ENCODE peak calls at places on chromosomes 1 and 21, in eight cellular contexts. L is GM12878, G is HepG2, K is K562, N is HCT116, Y is H1, B is SK-N-SH, X is endothelial cell of umbilical vein. C is an unnamed sample.

GRCh38 chr1:53470155-53470554 is 11.0 kb downstream of the DMRTB1 start:
- DNase-seq in L (no peak), G (peak), K (peak), N (peak), Y (peak), B (no peak), X (peak), C (no peak)

GRCh38 chr1:198265073-198265661 is 108.4 kb downstream of the NEK7 start:
- DNase-seq in L (no peak), G (no peak), K (peak), N (no peak), Y (no peak), B (no peak), X (peak), C (no peak)

GRCh38 chr1:24172598-24172997 is 14.5 kb downstream of the IFNLR1 start:
- DNase-seq in L (no peak), G (no peak), K (no peak), N (no peak), Y (no peak), B (no peak), X (no peak), C (no peak)

GRCh38 chr1:32966900-32967299 is 2.3 kb upstream of the RNF19B start:
- DNase-seq in L (no peak), G (no peak), K (peak), N (no peak), Y (no peak), B (no peak), X (no peak), C (no peak)

GRCh38 chr1:47380699-47381098 is 35.4 kb upstream of the FOXE3 start:
- DNase-seq in L (no peak), G (peak), K (no peak), N (no peak), Y (no peak), B (no peak), X (no peak), C (no peak)

GRCh38 chr21:42063578-42064521 is 7.3 kb upstream of the UMODL1 start:
- DNase-seq in L (peak), G (no peak), K (no peak), N (no peak), Y (no peak), B (no peak), X (no peak), C (no peak)

GRCh38 chr1:3772027-3772714 is 378 bp upstream of the SMIM1 start:
- DNase-seq in L (no peak), G (peak), K (peak), N (peak), Y (peak), B (peak), X (peak), C (peak)

GRCh38 chr1:200659269-200659668 is 10.4 kb downstream of the DDX59 start:
- DNase-seq in L (no peak), G (no peak), K (no peak), N (peak), Y (peak), B (no peak), X (no peak), C (no peak)

GRCh38 chr1:88661188-88661587 is 22.9 kb upstream of the PKN2 start:
- DNase-seq in L (no peak), G (no peak), K (no peak), N (no peak), Y (no peak), B (no peak), X (no peak), C (no peak)

GRCh38 chr1:36482724-36483388 is at the start of gene CSF3R:
- DNase-seq in L (no peak), G (no peak), K (no peak), N (no peak), Y (no peak), B (no peak), X (no peak), C (no peak)

GRCh38 chr1:202815120-202815519 is 4.4 kb downstream of the PCAT6 start:
- DNase-seq in L (no peak), G (peak), K (no peak), N (no peak), Y (no peak), B (no peak), X (no peak), C (no peak)

GRCh38 chr1:85584264-85584781 is 3.8 kb downstream of the CCN1 start:
- DNase-seq in L (no peak), G (peak), K (no peak), N (no peak), Y (no peak), B (no peak), X (peak), C (peak)

GRCh38 chr1:21508580-21509350 is 458 bp upstream of the ALPL start:
- DNase-seq in L (no peak), G (no peak), K (peak), N (no peak), Y (peak), B (peak), X (peak), C (no peak)

GRCh38 chr1:2031546-2032540 is 12.7 kb downstream of the GABRD start:
- DNase-seq in L (no peak), G (no peak), K (no peak), N (no peak), Y (no peak), B (peak), X (no peak), C (no peak)

GRCh38 chr1:227268943-227269342 is 49.3 kb downstream of the CDC42BPA start:
- DNase-seq in L (no peak), G (no peak), K (no peak), N (no peak), Y (no peak), B (no peak), X (peak), C (no peak)

GRCh38 chr1:199113265-199113869 is 474.5 kb downstream of the PTPRC start:
- DNase-seq in L (peak), G (peak), K (peak), N (peak), Y (peak), B (peak), X (peak), C (no peak)

GRCh38 chr1:104671684-104672353 is 922.1 kb downstream of the AMY1C start:
- DNase-seq in L (no peak), G (no peak), K (no peak), N (no peak), Y (no peak), B (no peak), X (no peak), C (no peak)

GRCh38 chr1:245390975-245391374 is 236.2 kb downstream of the KIF26B start:
- DNase-seq in L (no peak), G (no peak), K (no peak), N (no peak), Y (no peak), B (no peak), X (no peak), C (no peak)

GRCh38 chr1:89986020-89986419 is 8.9 kb upstream of the ZNF326 start:
- DNase-seq in L (no peak), G (no peak), K (peak), N (no peak), Y (no peak), B (peak), X (peak), C (peak)

GRCh38 chr1:156399355-156400125 is 30.5 kb downstream of the RHBG start:
- DNase-seq in L (no peak), G (no peak), K (peak), N (no peak), Y (no peak), B (no peak), X (no peak), C (no peak)

GRCh38 chr1:3471356-3472087 is 17.1 kb downstream of the ARHGEF16 start:
- DNase-seq in L (no peak), G (peak), K (peak), N (no peak), Y (peak), B (peak), X (peak), C (peak)

GRCh38 chr1:28281608-28282425 is 22.5 kb downstream of the SESN2 start:
- DNase-seq in L (no peak), G (no peak), K (no peak), N (no peak), Y (no peak), B (no peak), X (no peak), C (no peak)

GRCh38 chr1:212608956-212609700 is 567 bp downstream of the ATF3 start:
- DNase-seq in L (no peak), G (peak), K (peak), N (no peak), Y (no peak), B (peak), X (peak), C (no peak)

GRCh38 chr1:43537423-43538142 is 6.9 kb downstream of the PTPRF start:
- DNase-seq in L (no peak), G (no peak), K (no peak), N (no peak), Y (no peak), B (no peak), X (no peak), C (no peak)

GRCh38 chr21:17402885-17403477 is 109.9 kb upstream of the CXADR start:
- DNase-seq in L (no peak), G (no peak), K (no peak), N (no peak), Y (no peak), B (peak), X (no peak), C (no peak)

GRCh38 chr1:4152266-4152665 is 252.2 kb upstream of the C1orf174 start:
- DNase-seq in L (no peak), G (no peak), K (no peak), N (no peak), Y (no peak), B (no peak), X (no peak), C (no peak)

GRCh38 chr1:147815503-147815902 is 55.1 kb upstream of the GJA5 start:
- DNase-seq in L (no peak), G (no peak), K (no peak), N (no peak), Y (no peak), B (no peak), X (no peak), C (no peak)

GRCh38 chr21:26136686-26137085 is 33.9 kb downstream of the APP start:
- DNase-seq in L (peak), G (no peak), K (no peak), N (no peak), Y (no peak), B (no peak), X (no peak), C (no peak)

GRCh38 chr1:222095606-222096475 is 354.0 kb upstream of the DUSP10 start:
- DNase-seq in L (peak), G (peak), K (peak), N (peak), Y (peak), B (peak), X (peak), C (no peak)

GRCh38 chr21:41396452-41397107 is 29.5 kb upstream of the MX1 start:
- DNase-seq in L (no peak), G (no peak), K (no peak), N (no peak), Y (no peak), B (no peak), X (no peak), C (peak)

GRCh38 chr1:161973924-161974845 is 49.5 kb downstream of the OLFML2B start:
- DNase-seq in L (no peak), G (no peak), K (peak), N (no peak), Y (no peak), B (no peak), X (no peak), C (no peak)

GRCh38 chr1:108785880-108786279 is 39.4 kb downstream of the STXBP3 start:
- DNase-seq in L (no peak), G (no peak), K (no peak), N (no peak), Y (no peak), B (no peak), X (no peak), C (no peak)

GRCh38 chr1:108779455-108779854 is 33.0 kb downstream of the STXBP3 start:
- DNase-seq in L (no peak), G (no peak), K (no peak), N (no peak), Y (no peak), B (no peak), X (no peak), C (no peak)

GRCh38 chr1:108780937-108781574 is 34.6 kb downstream of the STXBP3 start:
- DNase-seq in L (no peak), G (peak), K (peak), N (no peak), Y (no peak), B (no peak), X (peak), C (no peak)

DNA sequence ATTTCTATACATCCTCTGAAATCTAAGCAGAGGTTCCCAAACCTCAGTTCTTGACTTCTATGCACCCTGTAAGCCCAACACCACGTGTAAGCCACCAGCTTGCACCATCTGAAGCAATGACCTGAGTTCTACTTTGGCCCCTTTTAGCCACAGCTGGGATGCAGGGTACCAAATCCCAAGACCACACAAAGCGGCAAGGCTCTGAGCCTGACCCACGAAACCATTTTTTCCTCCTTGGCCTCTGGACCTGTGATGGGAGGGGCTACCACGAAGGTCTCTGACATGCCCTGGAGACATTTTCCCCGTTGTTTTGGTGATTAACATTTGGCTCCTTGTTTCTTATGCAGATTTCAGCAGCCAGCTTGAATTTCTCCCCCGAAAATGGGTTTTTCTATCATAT is 38.8 kb downstream of the STXBP3 start:
- DNase-seq in L (no peak), G (no peak), K (peak), N (no peak), Y (no peak), B (no peak), X (no peak), C (no peak)
- H3K4me3 ChIP-seq in L (no peak), G (no peak), K (no peak), N (no peak), Y (no peak), B (no peak), X (no peak), C (no peak)

GRCh38 chr1:22975694-22976093 is 3.0 kb upstream of the LACTBL1 start:
- DNase-seq in L (no peak), G (no peak), K (no peak), N (no peak), Y (no peak), B (no peak), X (peak), C (no peak)
- H3K9ac ChIP-seq in L (no peak), G (no peak), K (no peak), N (peak), Y (no peak), B (no peak), X (peak), C (no peak)

GRCh38 chr1:25904942-25905679 is 1.1 kb downstream of the STMN1 start:
- DNase-seq in L (peak), G (peak), K (peak), N (peak), Y (peak), B (peak), X (peak), C (peak)
- TF ChIP-seq POLR2AphosphoS5 in L (peak), G (no peak), K (no peak), N (no peak), Y (no peak), B (peak), X (no peak), C (no peak)

GRCh38 chr1:153944822-153945117 is 1.7 kb downstream of the DENND4B start:
- DNase-seq in L (no peak), G (no peak), K (no peak), N (no peak), Y (no peak), B (no peak), X (no peak), C (no peak)
- H3K4me3 ChIP-seq in L (peak), G (no peak), K (peak), N (peak), Y (no peak), B (peak), X (peak), C (peak)

DNA sequence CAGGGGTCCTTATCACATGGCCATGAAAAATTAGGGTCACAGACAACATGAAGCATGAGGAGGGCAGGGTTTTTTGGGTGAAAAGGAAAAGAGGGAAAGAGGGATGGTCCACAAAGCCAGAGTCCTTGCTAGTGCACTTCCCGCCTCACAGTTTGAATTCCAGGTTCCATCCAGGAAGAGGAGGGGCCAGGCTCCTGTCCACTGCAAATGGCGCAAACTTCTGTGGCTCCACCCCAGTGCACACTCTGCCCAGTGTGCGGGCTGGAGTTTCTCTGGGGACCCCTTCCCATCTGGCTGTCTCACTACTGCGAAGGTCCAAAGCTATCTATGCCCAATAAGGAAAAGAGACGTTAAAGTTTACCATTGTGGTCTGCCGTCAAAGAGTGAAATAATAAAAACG is 17.8 kb downstream of the AIM2 start:
- DNase-seq in L (no peak), G (no peak), K (no peak), N (no peak), Y (no peak), B (no peak), X (no peak), C (no peak)
- H3K9ac ChIP-seq in L (no peak), G (no peak), K (no peak), N (no peak), Y (no peak), B (no peak), X (no peak), C (no peak)

GRCh38 chr1:15329481-15329815 is 80.2 kb upstream of the EFHD2 start:
- DNase-seq in L (no peak), G (no peak), K (no peak), N (no peak), Y (no peak), B (no peak), X (no peak), C (no peak)
- TF ChIP-seq POLR2AphosphoS5 in L (no peak), G (no peak), K (no peak), N (no peak), Y (no peak), B (no peak), X (no peak), C (no peak)

GRCh38 chr1:244272471-244273261 is 179.0 kb downstream of the ADSS2 start:
- DNase-seq in L (peak), G (peak), K (peak), N (peak), Y (peak), B (peak), X (peak), C (peak)
- H3K4me3 ChIP-seq in L (no peak), G (no peak), K (no peak), N (no peak), Y (no peak), B (no peak), X (no peak), C (no peak)

DNA sequence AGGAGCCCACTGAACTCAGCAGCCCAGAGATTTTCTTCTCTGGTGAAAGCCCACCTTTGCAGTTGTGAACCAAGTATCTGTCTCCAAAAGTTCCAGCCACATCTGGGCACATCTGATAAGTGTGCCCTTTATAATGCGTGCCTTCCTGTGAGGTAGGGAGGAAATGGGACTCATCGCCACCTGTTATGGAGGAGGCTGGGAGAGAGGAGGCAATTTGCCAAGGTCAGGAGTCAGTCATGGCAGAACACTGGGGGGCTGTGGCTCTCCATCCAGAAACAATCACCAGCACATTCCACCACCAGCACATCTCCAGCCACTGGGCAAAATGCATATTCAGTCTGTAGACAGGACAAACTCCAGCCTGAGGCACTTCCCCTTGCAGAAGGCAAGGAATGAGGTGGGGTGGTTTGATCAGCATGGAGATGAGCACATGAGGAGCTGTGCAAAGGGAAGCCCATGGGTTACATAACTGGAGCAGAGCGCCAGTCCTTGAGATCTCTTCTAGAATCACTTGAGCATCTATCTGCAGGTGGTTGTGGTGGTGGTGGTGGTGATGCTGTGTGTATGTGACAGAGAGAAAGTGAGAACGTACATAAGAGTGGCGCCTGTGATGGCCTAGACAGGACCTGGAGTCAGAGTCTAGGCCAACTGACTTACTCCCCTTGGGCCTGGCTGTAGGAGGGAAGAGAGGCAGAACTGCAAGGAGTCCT is 15.1 kb upstream of the LEMD1 start:
- DNase-seq in L (no peak), G (no peak), K (no peak), N (no peak), Y (no peak), B (no peak), X (no peak), C (no peak)
- H3K9ac ChIP-seq in L (no peak), G (no peak), K (no peak), N (no peak), Y (no peak), B (no peak), X (no peak), C (no peak)

DNA sequence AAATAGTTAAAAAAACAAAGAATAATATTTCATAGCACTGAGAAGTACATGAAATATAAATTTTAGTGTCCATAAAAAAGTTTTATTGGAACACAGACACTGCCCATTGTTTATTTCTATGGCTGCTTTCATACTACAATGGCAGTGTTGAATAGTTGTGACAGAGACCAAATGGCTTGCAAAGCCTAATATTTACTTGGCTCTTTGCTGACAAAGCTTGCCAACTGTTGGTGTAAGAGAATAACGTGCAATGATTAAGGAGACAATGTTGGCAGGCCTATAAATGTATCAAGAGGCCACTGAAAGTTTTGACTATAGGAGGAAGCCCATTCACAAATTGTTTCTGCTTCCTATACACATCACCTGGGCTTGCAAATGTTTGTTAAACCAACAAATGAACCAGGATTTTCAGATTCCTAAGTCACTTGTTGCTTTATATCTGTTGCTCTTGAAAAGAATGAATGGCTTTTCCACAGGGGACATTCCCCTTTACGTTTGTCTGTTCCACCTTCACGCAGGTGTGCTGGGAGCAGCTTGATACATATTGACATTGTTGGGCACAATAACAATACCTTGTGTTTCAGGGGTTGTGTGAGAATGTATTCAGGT is 5.5 kb upstream of the ST6GALNAC3 start:
- DNase-seq in L (no peak), G (no peak), K (no peak), N (no peak), Y (no peak), B (no peak), X (peak), C (no peak)
- TF ChIP-seq POLR2AphosphoS5 in L (no peak), G (no peak), K (no peak), N (no peak), Y (no peak), B (no peak), X (no peak), C (no peak)